ENCODE peak calls at places on chromosome 22, in four cellular contexts. One of them, this sample, is unnamed.

GRCh38 chr22:49156662-49157285 is 670.9 kb downstream of the BRD1 start:
- DNase-seq in mammary epithelial cell: no peak
- DNase-seq in naive thymus-derived CD4-positive, alpha-beta T cell: no peak
- DNase-seq in heart left ventricle: no peak
- DNase-seq in this sample: no peak

GRCh38 chr22:37621352-37621860 is 12.8 kb downstream of the GGA1 start:
- DNase-seq in heart left ventricle: no peak
- DNase-seq in mammary epithelial cell: no peak
- DNase-seq in naive thymus-derived CD4-positive, alpha-beta T cell: no peak
- DNase-seq in this sample: no peak

GRCh38 chr22:24542641-24543040 is 12.3 kb downstream of the GUCD1 start:
- DNase-seq in naive thymus-derived CD4-positive, alpha-beta T cell: no peak
- DNase-seq in mammary epithelial cell: no peak
- DNase-seq in heart left ventricle: peak; percentile 74
- DNase-seq in this sample: no peak

GRCh38 chr22:35785181-35785923 is 67.7 kb downstream of the APOL5 start:
- DNase-seq in mammary epithelial cell: peak; percentile 10
- DNase-seq in heart left ventricle: no peak
- DNase-seq in naive thymus-derived CD4-positive, alpha-beta T cell: no peak
- DNase-seq in this sample: no peak

GRCh38 chr22:43050995-43051394 is 36.0 kb upstream of the PACSIN2 start:
- DNase-seq in heart left ventricle: no peak
- DNase-seq in mammary epithelial cell: no peak
- DNase-seq in naive thymus-derived CD4-positive, alpha-beta T cell: no peak
- DNase-seq in this sample: no peak

GRCh38 chr22:41507330-41508063 is 36.8 kb downstream of the POLR3H start:
- DNase-seq in naive thymus-derived CD4-positive, alpha-beta T cell: no peak
- DNase-seq in heart left ventricle: no peak
- DNase-seq in mammary epithelial cell: no peak
- DNase-seq in this sample: no peak

GRCh38 chr22:37633693-37634504 is 5.6 kb upstream of the SH3BP1 start:
- DNase-seq in heart left ventricle: peak; percentile 92
- DNase-seq in mammary epithelial cell: no peak
- DNase-seq in naive thymus-derived CD4-positive, alpha-beta T cell: no peak
- DNase-seq in this sample: no peak

GRCh38 chr22:24465566-24465965 is 29.6 kb upstream of the UPB1 start:
- DNase-seq in heart left ventricle: no peak
- DNase-seq in mammary epithelial cell: no peak
- DNase-seq in naive thymus-derived CD4-positive, alpha-beta T cell: no peak
- DNase-seq in this sample: no peak

GRCh38 chr22:24532075-24532474 is 22.9 kb downstream of the GUCD1 start:
- DNase-seq in heart left ventricle: no peak
- DNase-seq in naive thymus-derived CD4-positive, alpha-beta T cell: no peak
- DNase-seq in mammary epithelial cell: no peak
- DNase-seq in this sample: no peak

GRCh38 chr22:25054943-25055511 is 102.5 kb downstream of the KIAA1671 start:
- DNase-seq in mammary epithelial cell: no peak
- DNase-seq in heart left ventricle: no peak
- DNase-seq in naive thymus-derived CD4-positive, alpha-beta T cell: no peak
- DNase-seq in this sample: no peak

GRCh38 chr22:23217171-23218052 is 37.1 kb downstream of the BCR start:
- DNase-seq in naive thymus-derived CD4-positive, alpha-beta T cell: no peak
- DNase-seq in mammary epithelial cell: no peak
- DNase-seq in heart left ventricle: no peak
- DNase-seq in this sample: no peak
- H3K4me1 ChIP-seq in naive thymus-derived CD4-positive, alpha-beta T cell: peaks cover 76% of the 10 kb centered on the region
- H3K4me1 ChIP-seq in mammary epithelial cell: peaks cover 42% of the 10 kb centered on the region
- H3K4me1 ChIP-seq in heart left ventricle: peaks cover 58% of the 10 kb centered on the region
- H3K4me1 ChIP-seq in this sample: peaks cover 99% of the 10 kb centered on the region

DNA sequence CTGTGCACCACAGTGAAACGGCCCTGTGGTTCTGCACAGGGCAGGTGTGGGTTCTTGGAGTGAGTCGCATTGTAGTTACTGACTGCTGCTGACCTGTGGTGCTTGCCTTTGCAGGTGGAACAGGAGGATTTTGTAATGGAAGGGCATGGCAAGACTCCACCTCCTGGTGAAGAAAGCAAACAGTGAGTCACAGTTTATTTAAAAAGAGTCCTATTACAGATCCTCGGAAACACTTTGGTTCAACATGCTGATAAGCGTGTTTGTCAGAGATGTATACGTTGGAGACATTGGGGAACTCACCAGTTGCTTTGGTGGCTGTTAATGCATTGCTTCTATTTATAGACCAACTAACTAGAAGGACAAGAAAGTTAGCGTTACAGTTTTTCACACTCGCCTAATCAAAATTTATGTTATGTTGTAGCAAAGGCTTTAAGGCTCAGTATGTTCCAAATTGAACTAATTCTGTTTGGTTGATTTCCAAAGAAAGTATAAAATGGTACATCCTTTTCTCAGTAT is 21.7 kb upstream of the TNRC6B start:
- DNase-seq in mammary epithelial cell: peak; percentile 82
- DNase-seq in naive thymus-derived CD4-positive, alpha-beta T cell: no peak
- DNase-seq in heart left ventricle: peak; percentile 33
- DNase-seq in this sample: no peak
- H3K27ac ChIP-seq in mammary epithelial cell: no peak overlapping the region
- H3K27ac ChIP-seq in naive thymus-derived CD4-positive, alpha-beta T cell: no peak overlapping the region
- H3K27ac ChIP-seq in heart left ventricle: no peak overlapping the region
- H3K27ac ChIP-seq in this sample: peak overlapping the region; percentile 43

DNA sequence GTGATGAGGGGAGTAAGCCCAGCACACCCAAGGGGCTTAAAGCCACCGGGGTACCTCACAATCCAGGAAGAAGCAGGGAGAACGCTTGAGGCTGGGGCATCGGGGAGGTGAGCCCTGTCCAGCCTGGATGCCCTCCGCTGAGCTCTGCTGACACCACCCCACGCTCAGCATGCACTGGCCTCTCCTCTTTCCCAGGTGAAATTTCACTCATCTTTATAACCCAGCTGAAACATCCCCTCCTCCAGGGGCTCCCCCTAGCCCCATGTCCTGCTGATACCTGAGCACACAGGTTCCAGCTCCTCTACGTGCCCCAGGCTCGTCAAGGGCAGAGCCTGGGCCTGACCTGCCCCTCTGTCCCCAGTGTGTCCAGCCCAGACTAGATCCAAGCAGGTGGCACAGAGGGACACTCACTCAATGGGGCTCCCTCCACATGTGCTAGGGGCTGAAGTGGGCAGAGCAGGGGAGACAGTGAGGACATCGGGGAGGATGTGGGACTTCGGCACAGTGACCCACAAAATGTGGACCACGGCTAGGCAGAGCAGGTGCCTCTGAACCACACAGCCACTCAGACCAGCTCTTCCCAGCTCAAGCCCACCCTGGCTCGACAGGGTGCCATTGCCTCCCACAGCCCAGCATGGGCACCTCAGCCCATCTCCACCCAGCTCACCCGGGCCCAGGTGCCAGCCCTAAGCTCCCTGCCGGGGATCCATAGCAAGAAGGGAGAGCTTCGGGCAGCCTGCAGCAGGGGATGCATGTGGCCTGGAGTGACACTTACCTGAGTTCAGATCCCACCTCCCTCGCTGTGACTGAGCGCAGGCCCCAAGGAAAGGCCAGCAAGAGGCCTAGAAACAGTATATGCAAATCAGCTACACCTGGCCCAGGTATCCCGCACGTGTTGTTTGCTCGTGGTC is 46.7 kb upstream of the RTL6 start:
- DNase-seq in heart left ventricle: no peak
- DNase-seq in mammary epithelial cell: no peak
- DNase-seq in naive thymus-derived CD4-positive, alpha-beta T cell: no peak
- DNase-seq in this sample: no peak
- H3K4me1 ChIP-seq in heart left ventricle: peaks cover 3% of the 10 kb centered on the region
- H3K4me1 ChIP-seq in mammary epithelial cell: peaks cover 4% of the 10 kb centered on the region
- H3K4me1 ChIP-seq in naive thymus-derived CD4-positive, alpha-beta T cell: no peaks in the 10 kb centered on the region
- H3K4me1 ChIP-seq in this sample: no peaks in the 10 kb centered on the region

GRCh38 chr22:26479043-26479791 is 4.4 kb downstream of the HPS4 start:
- DNase-seq in mammary epithelial cell: no peak
- DNase-seq in naive thymus-derived CD4-positive, alpha-beta T cell: no peak
- DNase-seq in heart left ventricle: no peak
- DNase-seq in this sample: no peak
- H3K27ac ChIP-seq in mammary epithelial cell: no peak overlapping the region
- H3K27ac ChIP-seq in naive thymus-derived CD4-positive, alpha-beta T cell: peak overlapping the region; percentile 25
- H3K27ac ChIP-seq in heart left ventricle: peak overlapping the region; percentile 63
- H3K27ac ChIP-seq in this sample: peak overlapping the region; percentile 19

DNA sequence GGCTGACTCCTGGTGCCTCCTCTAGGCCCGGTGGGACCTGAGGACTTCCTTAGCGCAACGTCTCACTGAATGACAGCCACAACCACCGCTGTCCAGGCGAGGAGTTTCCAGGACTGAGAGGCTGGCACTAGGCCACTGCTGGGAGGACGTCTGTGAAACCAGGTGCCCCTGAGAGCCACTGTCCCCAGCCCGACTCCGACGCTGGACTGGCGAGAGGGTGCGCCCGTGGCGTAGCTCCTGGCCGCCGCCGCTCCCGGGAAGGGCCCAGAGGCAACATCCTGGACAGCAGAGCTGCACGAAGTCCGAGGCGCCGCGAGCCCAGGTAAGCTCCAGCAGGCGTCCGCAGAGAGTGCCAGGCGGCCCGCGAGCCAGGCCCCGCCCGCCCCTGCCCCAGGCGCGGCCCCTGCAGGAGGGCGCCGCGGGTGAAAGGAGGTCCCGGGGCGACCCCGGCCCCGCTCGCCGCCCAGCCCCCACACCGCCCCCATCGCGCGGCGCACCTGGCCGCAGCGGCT is 525 bp downstream of the DGCR2 start:
- DNase-seq in mammary epithelial cell: peak; percentile 54
- DNase-seq in heart left ventricle: peak; percentile 78
- DNase-seq in naive thymus-derived CD4-positive, alpha-beta T cell: peak; percentile 27
- DNase-seq in this sample: no peak
- H3K4me1 ChIP-seq in mammary epithelial cell: peaks cover 17% of the 10 kb centered on the region
- H3K4me1 ChIP-seq in heart left ventricle: peaks cover 30% of the 10 kb centered on the region
- H3K4me1 ChIP-seq in naive thymus-derived CD4-positive, alpha-beta T cell: peaks cover 48% of the 10 kb centered on the region
- H3K4me1 ChIP-seq in this sample: peaks cover 65% of the 10 kb centered on the region